ENCODE peak calls at places on chromosomes 4 and X, in seven cellular contexts. N is neuronal stem cell, K is H9, C is mesendoderm, H is IMR-90, B is trophoblast cell, E is H1. M is an unnamed sample.

GRCh38 chr4:187618701-187619278 is 376.8 kb upstream of the ZFP42 start:
- DNase-seq in N (no peak), K (no peak), C (no peak), H (peak; percentile 86), B (no peak), E (no peak), M (peak; percentile 52)

GRCh38 chrX:46381630-46382029 is 163.6 kb downstream of the ZNF674 start:
- DNase-seq in N (peak; percentile 2), K (peak; percentile 40), C (peak; percentile 35), H (peak; percentile 17), B (no peak), E (peak; percentile 46), M (peak; percentile 10)

GRCh38 chr4:42501624-42502401 is 104.5 kb downstream of the SHISA3 start:
- DNase-seq in N (peak; percentile 37), K (no peak), C (peak; percentile 83), H (no peak), B (no peak), E (no peak), M (peak; percentile 36)

GRCh38 chr4:104735174-104735573 is 240.5 kb upstream of the CXXC4 start:
- DNase-seq in N (no peak), K (no peak), C (no peak), H (no peak), B (no peak), E (no peak), M (no peak)

GRCh38 chr4:123731009-123731408 is 334.4 kb downstream of the SPRY1 start:
- DNase-seq in N (no peak), K (no peak), C (no peak), H (no peak), B (no peak), E (no peak), M (no peak)

GRCh38 chr4:188042191-188042590 is 46.6 kb downstream of the ZFP42 start:
- DNase-seq in N (no peak), K (no peak), C (no peak), H (no peak), B (no peak), E (no peak), M (no peak)

GRCh38 chr4:577499-578450 is 1.7 kb upstream of the TMEM271 start:
- DNase-seq in N (peak; percentile 37), K (peak; percentile 75), C (peak; percentile 76), H (no peak), B (no peak), E (peak; percentile 70), M (peak; percentile 41)

GRCh38 chr4:44425614-44426208 is 22.9 kb downstream of the KCTD8 start:
- DNase-seq in N (peak; percentile 23), K (peak; percentile 62), C (peak; percentile 80), H (peak; percentile 2), B (no peak), E (no peak), M (no peak)

GRCh38 chr4:7857238-7857701 is 82.4 kb downstream of the AFAP1 start:
- DNase-seq in N (no peak), K (no peak), C (no peak), H (peak; percentile 99), B (peak; percentile 81), E (no peak), M (peak; percentile 63)

GRCh38 chrX:70422886-70423336 is at the start of gene GDPD2:
- DNase-seq in N (peak; percentile 73), K (peak; percentile 85), C (peak; percentile 94), H (no peak), B (no peak), E (peak; percentile 59), M (no peak)

GRCh38 chrX:120514236-120514635 is 45.1 kb upstream of the LAMP2 start:
- DNase-seq in N (no peak), K (peak; percentile 24), C (peak; percentile 42), H (peak; percentile 25), B (no peak), E (no peak), M (peak; percentile 7)

GRCh38 chrX:136112781-136113180 is 34.6 kb upstream of the FHL1 start:
- DNase-seq in N (no peak), K (no peak), C (no peak), H (no peak), B (no peak), E (no peak), M (no peak)

GRCh38 chr4:72063726-72064125 is 31.9 kb downstream of the NPFFR2 start:
- DNase-seq in N (no peak), K (no peak), C (no peak), H (no peak), B (no peak), E (no peak), M (peak; percentile 44)

GRCh38 chrX:13087322-13088154 is 43.1 kb upstream of the FAM9C start:
- DNase-seq in N (no peak), K (no peak), C (no peak), H (peak; percentile 70), B (no peak), E (no peak), M (peak; percentile 72)

GRCh38 chr4:124432500-124432899 is 280.0 kb downstream of the ANKRD50 start:
- DNase-seq in N (no peak), K (no peak), C (no peak), H (peak; percentile 27), B (no peak), E (no peak), M (no peak)

GRCh38 chr4:114694770-114695169 is 96.2 kb downstream of the UGT8 start:
- DNase-seq in N (peak; percentile 26), K (no peak), C (peak; percentile 42), H (peak; percentile 28), B (no peak), E (no peak), M (peak; percentile 38)

GRCh38 chrX:10133980-10134676 is 22.6 kb upstream of the CLCN4 start:
- DNase-seq in N (no peak), K (no peak), C (no peak), H (no peak), B (peak; percentile 42), E (no peak), M (no peak)

GRCh38 chr4:134202136-134202535 is 547 bp upstream of the PABPC4L start:
- DNase-seq in N (no peak), K (no peak), C (no peak), H (no peak), B (no peak), E (no peak), M (peak; percentile 18)

GRCh38 chrX:16267431-16267830 is 100.2 kb downstream of the MAGEB17 start:
- DNase-seq in N (no peak), K (no peak), C (no peak), H (no peak), B (no peak), E (no peak), M (no peak)

DNA sequence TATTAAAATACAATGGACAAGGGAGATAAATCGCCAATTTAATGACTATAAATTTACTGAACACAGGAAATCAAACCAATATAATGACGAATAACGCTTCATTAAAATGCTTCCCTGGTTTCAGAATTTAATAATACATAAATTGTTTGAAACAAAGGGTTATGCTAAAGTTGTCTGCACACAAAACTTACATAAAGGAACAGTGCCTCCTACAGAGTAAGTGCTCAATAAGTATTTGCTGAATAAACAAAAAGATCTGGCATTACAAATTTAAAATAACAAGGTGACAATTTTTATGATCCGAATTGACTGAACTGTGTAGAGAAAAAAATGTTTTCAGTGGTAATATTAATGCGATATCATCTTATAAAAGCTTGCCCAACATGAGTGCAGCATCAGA is 69.6 kb downstream of the NOCT start:
- DNase-seq in N (no peak), K (no peak), C (no peak), H (peak; percentile 36), B (no peak), E (no peak), M (peak; percentile 37)
- H4K8ac ChIP-seq in N (no peak overlapping the region), K (no peak overlapping the region), C (no peak overlapping the region), H (no peak overlapping the region), B (no peak overlapping the region), E (no peak overlapping the region), M (no peak overlapping the region)

GRCh38 chrX:151921866-151922265 is 9.2 kb downstream of the MAGEA4 start:
- DNase-seq in N (no peak), K (no peak), C (no peak), H (no peak), B (no peak), E (no peak), M (no peak)
- H3K9ac ChIP-seq in N (no peak overlapping the region), K (no peak overlapping the region), C (no peak overlapping the region), H (no peak overlapping the region), B (no peak overlapping the region), E (no peak overlapping the region), M (no peak overlapping the region)

GRCh38 chrX:149129767-149130166 is 375.3 kb downstream of the IDS start:
- DNase-seq in N (no peak), K (no peak), C (peak; percentile 37), H (no peak), B (no peak), E (no peak), M (peak; percentile 17)
- H4K8ac ChIP-seq in N (no peak overlapping the region), K (no peak overlapping the region), C (no peak overlapping the region), H (no peak overlapping the region), B (no peak overlapping the region), E (no peak overlapping the region), M (no peak overlapping the region)

DNA sequence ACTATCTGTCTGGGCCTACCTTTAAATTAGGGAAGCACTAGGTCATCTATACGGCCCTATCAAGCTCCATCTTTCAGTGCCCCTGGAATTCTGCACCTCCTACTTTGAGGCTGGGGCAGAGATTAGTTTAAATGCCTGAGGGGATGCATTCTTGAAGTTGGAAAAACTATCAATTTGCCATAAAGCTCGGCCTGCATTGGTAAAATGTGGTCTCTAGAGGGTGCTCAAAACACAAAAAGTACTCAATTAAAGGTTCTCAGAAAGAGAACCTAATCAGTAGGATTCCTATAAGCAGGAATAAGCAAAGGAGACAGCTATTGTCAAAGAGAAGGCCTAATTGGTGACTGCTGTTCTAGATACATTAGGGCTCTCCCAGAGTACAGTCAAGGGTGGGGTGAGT is 111.7 kb downstream of the AMER1 start:
- DNase-seq in N (peak; percentile 14), K (no peak), C (peak; percentile 86), H (peak; percentile 4), B (no peak), E (no peak), M (peak; percentile 0)
- H3K9ac ChIP-seq in N (no peak overlapping the region), K (no peak overlapping the region), C (no peak overlapping the region), H (no peak overlapping the region), B (no peak overlapping the region), E (no peak overlapping the region), M (no peak overlapping the region)

GRCh38 chr4:156764145-156764544 is 207.5 kb downstream of the PDGFC start:
- DNase-seq in N (no peak), K (no peak), C (no peak), H (no peak), B (no peak), E (no peak), M (peak; percentile 47)

GRCh38 chr4:156763511-156763910 is 208.1 kb downstream of the PDGFC start:
- DNase-seq in N (no peak), K (no peak), C (no peak), H (peak; percentile 43), B (no peak), E (no peak), M (no peak)

GRCh38 chr4:156765277-156765676 is 206.3 kb downstream of the PDGFC start:
- DNase-seq in N (no peak), K (no peak), C (no peak), H (peak; percentile 28), B (no peak), E (no peak), M (peak; percentile 59)

GRCh38 chr4:156764846-156765245 is 206.8 kb downstream of the PDGFC start:
- DNase-seq in N (no peak), K (no peak), C (no peak), H (no peak), B (no peak), E (no peak), M (no peak)

DNA sequence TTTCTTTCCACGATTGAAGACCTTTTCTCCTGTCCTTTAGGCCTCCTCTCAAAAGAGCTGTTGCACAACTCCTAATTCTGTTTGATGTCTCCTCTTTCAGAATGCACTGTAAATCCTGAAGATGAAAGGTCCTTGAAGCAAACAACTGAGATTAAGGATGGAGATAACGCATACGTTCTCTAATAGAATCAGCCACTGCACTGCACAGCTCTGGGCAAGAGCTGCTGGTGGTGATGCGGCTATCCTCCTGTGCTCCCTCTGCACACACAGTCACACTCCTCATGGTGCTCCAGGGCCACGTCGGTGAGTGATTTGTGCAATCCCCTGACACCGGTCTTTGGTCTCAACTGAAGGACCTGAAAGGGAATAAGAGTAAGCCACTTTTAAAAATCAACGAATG is 208.7 kb downstream of the PDGFC start:
- DNase-seq in N (no peak), K (no peak), C (no peak), H (no peak), B (no peak), E (no peak), M (no peak)
- H4K8ac ChIP-seq in N (no peak overlapping the region), K (no peak overlapping the region), C (no peak overlapping the region), H (peak overlapping the region; percentile 43), B (no peak overlapping the region), E (no peak overlapping the region), M (peak overlapping the region; percentile 96)